ENCODE peak calls at places on chromosomes 4 and X, in four cellular contexts. One of them, this sample, is unnamed.
A peak's percentile ranks its signal among the peaks of the same experiment; 100 is the strongest.

GRCh38 chr4:185472063-185472542 is 570 bp upstream of the CCDC110 start:
- DNase-seq in SJCRH30: no peak
- DNase-seq in esophagus squamous epithelium: no peak
- DNase-seq in gastrocnemius medialis: no peak
- DNase-seq in this sample: no peak

GRCh38 chr4:10069065-10069626 is 47.5 kb downstream of the WDR1 start:
- DNase-seq in SJCRH30: no peak
- DNase-seq in esophagus squamous epithelium: no peak
- DNase-seq in gastrocnemius medialis: no peak
- DNase-seq in this sample: no peak

GRCh38 chrX:47202877-47203276 is 9.2 kb downstream of the UBA1 start:
- DNase-seq in SJCRH30: no peak
- DNase-seq in esophagus squamous epithelium: no peak
- DNase-seq in gastrocnemius medialis: no peak
- DNase-seq in this sample: no peak

GRCh38 chr4:57501715-57502114 is 391.5 kb upstream of the IGFBP7 start:
- DNase-seq in SJCRH30: no peak
- DNase-seq in esophagus squamous epithelium: no peak
- DNase-seq in gastrocnemius medialis: no peak
- DNase-seq in this sample: no peak

GRCh38 chrX:121558886-121559285 is 511.5 kb downstream of the GLUD2 start:
- DNase-seq in SJCRH30: no peak
- DNase-seq in esophagus squamous epithelium: no peak
- DNase-seq in gastrocnemius medialis: no peak
- DNase-seq in this sample: no peak

GRCh38 chrX:119529355-119530276 is 35.6 kb downstream of the STEEP1 start:
- DNase-seq in SJCRH30: peak; percentile 13
- DNase-seq in esophagus squamous epithelium: no peak
- DNase-seq in gastrocnemius medialis: no peak
- DNase-seq in this sample: no peak

GRCh38 chr4:173211838-173212237 is 43.2 kb downstream of the GALNT7 start:
- DNase-seq in SJCRH30: peak; percentile 13
- DNase-seq in esophagus squamous epithelium: no peak
- DNase-seq in gastrocnemius medialis: no peak
- DNase-seq in this sample: no peak

GRCh38 chr4:184653650-184654049 is 4.1 kb downstream of the PRIMPOL start:
- DNase-seq in SJCRH30: peak; percentile 71
- DNase-seq in esophagus squamous epithelium: no peak
- DNase-seq in gastrocnemius medialis: no peak
- DNase-seq in this sample: no peak

GRCh38 chrX:77628294-77629025 is 157.6 kb downstream of the ATRX start:
- DNase-seq in SJCRH30: no peak
- DNase-seq in esophagus squamous epithelium: no peak
- DNase-seq in gastrocnemius medialis: no peak
- DNase-seq in this sample: no peak

GRCh38 chr4:109665783-109666455 is 37.3 kb downstream of the CASP6 start:
- DNase-seq in SJCRH30: no peak
- DNase-seq in esophagus squamous epithelium: no peak
- DNase-seq in gastrocnemius medialis: no peak
- DNase-seq in this sample: no peak

GRCh38 chr4:15755321-15755750 is 22.8 kb upstream of the CD38 start:
- DNase-seq in SJCRH30: peak; percentile 52
- DNase-seq in esophagus squamous epithelium: no peak
- DNase-seq in gastrocnemius medialis: no peak
- DNase-seq in this sample: peak; percentile 8

GRCh38 chr4:76206222-76206942 is 7.2 kb downstream of the SCARB2 start:
- DNase-seq in SJCRH30: no peak
- DNase-seq in esophagus squamous epithelium: no peak
- DNase-seq in gastrocnemius medialis: no peak
- DNase-seq in this sample: no peak

GRCh38 chrX:101263766-101264165 is 27.4 kb downstream of the TAF7L start:
- DNase-seq in SJCRH30: no peak
- DNase-seq in esophagus squamous epithelium: no peak
- DNase-seq in gastrocnemius medialis: no peak
- DNase-seq in this sample: no peak

GRCh38 chr4:28621541-28621940 is 1760.9 kb downstream of the STIM2 start:
- DNase-seq in SJCRH30: no peak
- DNase-seq in esophagus squamous epithelium: no peak
- DNase-seq in gastrocnemius medialis: no peak
- DNase-seq in this sample: no peak

GRCh38 chrX:43676960-43677582 is 21.0 kb downstream of the MAOA start:
- DNase-seq in SJCRH30: no peak
- DNase-seq in esophagus squamous epithelium: no peak
- DNase-seq in gastrocnemius medialis: no peak
- DNase-seq in this sample: no peak

GRCh38 chr4:139858436-139859225 is 193.0 kb downstream of the MGST2 start:
- DNase-seq in SJCRH30: no peak
- DNase-seq in esophagus squamous epithelium: no peak
- DNase-seq in gastrocnemius medialis: no peak
- DNase-seq in this sample: no peak

GRCh38 chrX:17285983-17286382 is 89.0 kb upstream of the NHS start:
- DNase-seq in SJCRH30: no peak
- DNase-seq in esophagus squamous epithelium: no peak
- DNase-seq in gastrocnemius medialis: no peak
- DNase-seq in this sample: no peak

GRCh38 chrX:22629105-22629725 is 356.5 kb downstream of the CBLL2 start:
- DNase-seq in SJCRH30: peak; percentile 16
- DNase-seq in esophagus squamous epithelium: no peak
- DNase-seq in gastrocnemius medialis: no peak
- DNase-seq in this sample: no peak

GRCh38 chr4:177673980-177674504 is 231.8 kb upstream of the AGA start:
- DNase-seq in SJCRH30: no peak
- DNase-seq in esophagus squamous epithelium: no peak
- DNase-seq in gastrocnemius medialis: no peak
- DNase-seq in this sample: no peak

GRCh38 chr4:88600129-88600849 is 8.0 kb downstream of the HERC3 start:
- DNase-seq in SJCRH30: peak; percentile 60
- DNase-seq in esophagus squamous epithelium: no peak
- DNase-seq in gastrocnemius medialis: no peak
- DNase-seq in this sample: no peak

GRCh38 chrX:24190500-24191156 is 41.1 kb downstream of the ZFX start:
- DNase-seq in SJCRH30: no peak
- DNase-seq in esophagus squamous epithelium: no peak
- DNase-seq in gastrocnemius medialis: no peak
- DNase-seq in this sample: no peak

GRCh38 chrX:1281511-1281910 is 12.9 kb downstream of the CSF2RA start:
- DNase-seq in SJCRH30: no peak
- DNase-seq in esophagus squamous epithelium: no peak
- DNase-seq in gastrocnemius medialis: no peak
- DNase-seq in this sample: no peak

GRCh38 chr4:156571146-156571545 is 400.5 kb downstream of the PDGFC start:
- DNase-seq in SJCRH30: no peak
- DNase-seq in esophagus squamous epithelium: no peak
- DNase-seq in gastrocnemius medialis: no peak
- DNase-seq in this sample: no peak

GRCh38 chr4:186726440-186727148 is 2.9 kb upstream of the FAT1 start:
- DNase-seq in SJCRH30: peak; percentile 61
- DNase-seq in esophagus squamous epithelium: no peak
- DNase-seq in gastrocnemius medialis: no peak
- DNase-seq in this sample: no peak

GRCh38 chr4:150987204-150987603 is 27.9 kb downstream of the LRBA start:
- DNase-seq in SJCRH30: no peak
- DNase-seq in esophagus squamous epithelium: no peak
- DNase-seq in gastrocnemius medialis: no peak
- DNase-seq in this sample: no peak

GRCh38 chrX:134908235-134908834 is 82.5 kb upstream of the SMIM10 start:
- DNase-seq in SJCRH30: no peak
- DNase-seq in esophagus squamous epithelium: no peak
- DNase-seq in gastrocnemius medialis: no peak
- DNase-seq in this sample: no peak

GRCh38 chr4:5752803-5753184 is 41.8 kb downstream of the EVC start:
- DNase-seq in SJCRH30: no peak
- DNase-seq in esophagus squamous epithelium: no peak
- DNase-seq in gastrocnemius medialis: no peak
- DNase-seq in this sample: no peak

GRCh38 chr4:67019670-67020069 is 525.6 kb downstream of the CENPC start:
- DNase-seq in SJCRH30: peak; percentile 76
- DNase-seq in esophagus squamous epithelium: no peak
- DNase-seq in gastrocnemius medialis: no peak
- DNase-seq in this sample: no peak

DNA sequence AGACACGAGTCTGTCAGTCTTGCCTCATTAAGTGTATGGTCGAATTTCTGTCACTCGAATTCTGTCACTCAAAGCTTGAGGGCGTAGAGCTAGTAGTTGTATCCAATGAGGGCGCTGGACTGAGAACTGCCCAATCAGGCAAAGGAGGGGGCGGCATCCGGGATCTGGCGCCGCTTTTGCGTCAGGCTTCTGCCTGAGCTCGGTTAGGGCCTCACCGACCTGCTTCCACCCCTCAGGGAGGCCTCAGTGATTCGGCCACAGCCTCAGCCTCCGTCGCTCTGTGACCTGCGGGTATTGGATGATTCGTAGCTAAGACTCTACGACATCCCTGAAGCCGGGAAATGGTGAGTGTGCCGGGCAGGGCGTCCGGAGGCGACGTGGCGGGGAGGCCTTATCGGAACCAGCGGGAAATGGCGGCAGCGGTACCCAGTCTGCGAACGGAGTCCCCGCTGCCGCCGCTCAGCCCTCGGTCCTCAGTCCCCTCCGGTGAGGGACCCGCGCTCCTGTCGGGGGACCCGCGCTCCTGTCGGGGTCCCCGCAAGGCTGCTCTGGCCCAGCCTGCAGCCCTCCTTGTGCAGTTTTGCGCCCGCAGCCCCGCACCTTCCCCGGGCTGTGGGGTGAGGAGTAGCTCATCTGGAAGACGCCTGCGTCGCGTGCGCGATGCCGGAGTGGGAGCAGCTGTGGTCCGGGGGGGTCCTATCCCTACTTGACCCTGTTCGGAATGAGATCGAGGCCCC is 88.3 kb downstream of the ZNF718 start:
- DNase-seq in SJCRH30: peak; percentile 57
- DNase-seq in esophagus squamous epithelium: no peak
- DNase-seq in gastrocnemius medialis: peak; percentile 6
- DNase-seq in this sample: no peak
- H3K9me3 ChIP-seq in SJCRH30: peaks cover 3% of the 10 kb centered on the region
- H3K9me3 ChIP-seq in esophagus squamous epithelium: no peaks in the 10 kb centered on the region
- H3K9me3 ChIP-seq in gastrocnemius medialis: no peaks in the 10 kb centered on the region
- H3K9me3 ChIP-seq in this sample: peaks cover 18% of the 10 kb centered on the region

GRCh38 chrX:154046262-154046771 is 26.6 kb upstream of the IRAK1 start:
- DNase-seq in SJCRH30: no peak
- DNase-seq in esophagus squamous epithelium: no peak
- DNase-seq in gastrocnemius medialis: peak; percentile 23
- DNase-seq in this sample: no peak

GRCh38 chrX:154048398-154048797 is 28.7 kb upstream of the IRAK1 start:
- DNase-seq in SJCRH30: no peak
- DNase-seq in esophagus squamous epithelium: no peak
- DNase-seq in gastrocnemius medialis: no peak
- DNase-seq in this sample: no peak

GRCh38 chrX:154049209-154050112 is 29.8 kb upstream of the IRAK1 start:
- DNase-seq in SJCRH30: no peak
- DNase-seq in esophagus squamous epithelium: no peak
- DNase-seq in gastrocnemius medialis: peak; percentile 68
- DNase-seq in this sample: no peak

GRCh38 chrX:154050113-154050495 is 30.4 kb upstream of the IRAK1 start:
- DNase-seq in SJCRH30: no peak
- DNase-seq in esophagus squamous epithelium: no peak
- DNase-seq in gastrocnemius medialis: no peak
- DNase-seq in this sample: no peak

GRCh38 chrX:154047266-154047665 is 27.6 kb upstream of the IRAK1 start:
- DNase-seq in SJCRH30: no peak
- DNase-seq in esophagus squamous epithelium: no peak
- DNase-seq in gastrocnemius medialis: no peak
- DNase-seq in this sample: no peak
- H3K27ac ChIP-seq in SJCRH30: no peak overlapping the region
- H3K27ac ChIP-seq in esophagus squamous epithelium: no peak overlapping the region
- H3K27ac ChIP-seq in gastrocnemius medialis: peak overlapping the region; percentile 89
- H3K27ac ChIP-seq in this sample: no peak overlapping the region

GRCh38 chrX:54325077-54325476 is 32.8 kb downstream of the WNK3 start:
- DNase-seq in SJCRH30: no peak
- DNase-seq in esophagus squamous epithelium: no peak
- DNase-seq in gastrocnemius medialis: no peak
- DNase-seq in this sample: no peak

DNA sequence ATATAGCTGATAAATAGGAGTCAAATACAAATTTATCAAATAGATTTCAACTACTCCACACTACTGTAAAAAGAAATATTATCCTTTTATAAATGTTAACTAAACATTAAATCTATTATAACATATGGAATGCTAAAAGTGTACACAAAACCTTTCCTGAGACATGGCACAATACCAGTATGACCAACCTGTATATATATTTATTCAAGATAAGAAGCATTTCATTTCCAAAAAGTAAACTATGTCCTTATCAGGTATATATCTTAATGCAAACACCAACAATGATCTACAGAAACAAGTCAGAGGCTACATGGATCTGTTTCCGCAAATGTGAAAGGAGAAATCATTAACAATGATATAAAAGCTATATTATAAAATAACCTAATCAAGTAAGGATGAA is 37.8 kb downstream of the WNK3 start:
- DNase-seq in SJCRH30: no peak
- DNase-seq in esophagus squamous epithelium: no peak
- DNase-seq in gastrocnemius medialis: no peak
- DNase-seq in this sample: no peak
- H3K4me3 ChIP-seq in SJCRH30: no peak overlapping the region
- H3K4me3 ChIP-seq in esophagus squamous epithelium: no peak overlapping the region
- H3K4me3 ChIP-seq in gastrocnemius medialis: no peak overlapping the region
- H3K4me3 ChIP-seq in this sample: no peak overlapping the region

GRCh38 chrX:153554519-153555167 is 37.2 kb downstream of the ATP2B3 start:
- DNase-seq in SJCRH30: peak; percentile 37
- DNase-seq in esophagus squamous epithelium: no peak
- DNase-seq in gastrocnemius medialis: peak; percentile 23
- DNase-seq in this sample: peak; percentile 35

GRCh38 chrX:153560000-153560399 is 38.9 kb downstream of the CCNQ start:
- DNase-seq in SJCRH30: no peak
- DNase-seq in esophagus squamous epithelium: no peak
- DNase-seq in gastrocnemius medialis: no peak
- DNase-seq in this sample: no peak

GRCh38 chrX:153557618-153558017 is 40.2 kb downstream of the ATP2B3 start:
- DNase-seq in SJCRH30: no peak
- DNase-seq in esophagus squamous epithelium: no peak
- DNase-seq in gastrocnemius medialis: no peak
- DNase-seq in this sample: no peak

GRCh38 chrX:153560466-153560865 is 38.5 kb downstream of the CCNQ start:
- DNase-seq in SJCRH30: no peak
- DNase-seq in esophagus squamous epithelium: no peak
- DNase-seq in gastrocnemius medialis: no peak
- DNase-seq in this sample: no peak

GRCh38 chrX:153556767-153557166 is 39.3 kb downstream of the ATP2B3 start:
- DNase-seq in SJCRH30: no peak
- DNase-seq in esophagus squamous epithelium: no peak
- DNase-seq in gastrocnemius medialis: no peak
- DNase-seq in this sample: no peak
- H3K9me3 ChIP-seq in SJCRH30: no peaks in the 10 kb centered on the region
- H3K9me3 ChIP-seq in esophagus squamous epithelium: no peaks in the 10 kb centered on the region
- H3K9me3 ChIP-seq in gastrocnemius medialis: no peaks in the 10 kb centered on the region
- H3K9me3 ChIP-seq in this sample: no peaks in the 10 kb centered on the region

This sample was measured in effector memory CD4-positive, alpha-beta T cell.